ENCODE peak calls at places on chromosomes 3 and 15, in five cellular contexts. One of them, this sample, is unnamed.

GRCh38 chr3:114508208-114508607 is 214.4 kb downstream of the TIGIT start:
- DNase-seq in fibroblast of lung: no peak
- DNase-seq in neuronal stem cell: no peak
- DNase-seq in PC-3: no peak
- DNase-seq in GM23338: no peak
- DNase-seq in this sample: no peak

GRCh38 chr3:56131976-56132590 is 336.2 kb downstream of the ERC2 start:
- DNase-seq in neuronal stem cell: no peak
- DNase-seq in PC-3: peak; percentile 96
- DNase-seq in fibroblast of lung: peak; percentile 94
- DNase-seq in GM23338: peak; percentile 28
- DNase-seq in this sample: peak; percentile 94

GRCh38 chr3:78976200-78976599 is 791.6 kb downstream of the ROBO1 start:
- DNase-seq in neuronal stem cell: no peak
- DNase-seq in PC-3: no peak
- DNase-seq in GM23338: no peak
- DNase-seq in fibroblast of lung: no peak
- DNase-seq in this sample: no peak

GRCh38 chr3:72347819-72348319 is 500.4 kb downstream of the SHQ1 start:
- DNase-seq in GM23338: peak; percentile 76
- DNase-seq in PC-3: peak; percentile 55
- DNase-seq in neuronal stem cell: no peak
- DNase-seq in fibroblast of lung: peak; percentile 91
- DNase-seq in this sample: peak; percentile 43

GRCh38 chr15:69703495-69704187 is 251.0 kb downstream of the RPLP1 start:
- DNase-seq in GM23338: no peak
- DNase-seq in neuronal stem cell: no peak
- DNase-seq in fibroblast of lung: no peak
- DNase-seq in PC-3: no peak
- DNase-seq in this sample: no peak

GRCh38 chr15:60520041-60520824 is 41.3 kb upstream of the ICE2 start:
- DNase-seq in neuronal stem cell: no peak
- DNase-seq in fibroblast of lung: no peak
- DNase-seq in PC-3: peak; percentile 93
- DNase-seq in GM23338: peak; percentile 21
- DNase-seq in this sample: peak; percentile 40

GRCh38 chr15:91939432-91939831 is 85.9 kb downstream of the SLCO3A1 start:
- DNase-seq in neuronal stem cell: no peak
- DNase-seq in PC-3: no peak
- DNase-seq in fibroblast of lung: no peak
- DNase-seq in GM23338: no peak
- DNase-seq in this sample: no peak

GRCh38 chr3:108410531-108410984 is 99.8 kb downstream of the MYH15 start:
- DNase-seq in fibroblast of lung: no peak
- DNase-seq in neuronal stem cell: no peak
- DNase-seq in PC-3: no peak
- DNase-seq in GM23338: no peak
- DNase-seq in this sample: no peak

GRCh38 chr3:27577504-27577903 is 93.3 kb upstream of the SLC4A7 start:
- DNase-seq in GM23338: no peak
- DNase-seq in PC-3: no peak
- DNase-seq in neuronal stem cell: no peak
- DNase-seq in fibroblast of lung: no peak
- DNase-seq in this sample: no peak

GRCh38 chr15:51260262-51260661 is 78.1 kb downstream of the CYP19A1 start:
- DNase-seq in PC-3: no peak
- DNase-seq in fibroblast of lung: no peak
- DNase-seq in neuronal stem cell: no peak
- DNase-seq in GM23338: no peak
- DNase-seq in this sample: peak; percentile 88

GRCh38 chr3:195770081-195770840 is 41.5 kb downstream of the MUC4 start:
- DNase-seq in GM23338: no peak
- DNase-seq in PC-3: no peak
- DNase-seq in fibroblast of lung: no peak
- DNase-seq in neuronal stem cell: no peak
- DNase-seq in this sample: no peak

GRCh38 chr15:56824174-56824573 is 90.9 kb upstream of the ZNF280D start:
- DNase-seq in fibroblast of lung: peak; percentile 43
- DNase-seq in neuronal stem cell: no peak
- DNase-seq in PC-3: no peak
- DNase-seq in GM23338: no peak
- DNase-seq in this sample: no peak

GRCh38 chr15:82021992-82022391 is 23.8 kb downstream of the MEX3B start:
- DNase-seq in GM23338: no peak
- DNase-seq in PC-3: no peak
- DNase-seq in neuronal stem cell: no peak
- DNase-seq in fibroblast of lung: peak; percentile 65
- DNase-seq in this sample: no peak

GRCh38 chr15:56298723-56299122 is 55.0 kb upstream of the RFX7 start:
- DNase-seq in fibroblast of lung: no peak
- DNase-seq in GM23338: no peak
- DNase-seq in PC-3: no peak
- DNase-seq in neuronal stem cell: no peak
- DNase-seq in this sample: no peak

GRCh38 chr3:64505419-64505818 is 182.4 kb downstream of the ADAMTS9 start:
- DNase-seq in neuronal stem cell: no peak
- DNase-seq in GM23338: no peak
- DNase-seq in fibroblast of lung: no peak
- DNase-seq in PC-3: no peak
- DNase-seq in this sample: no peak

GRCh38 chr3:37599186-37599585 is 262.5 kb upstream of the CTDSPL start:
- DNase-seq in fibroblast of lung: no peak
- DNase-seq in GM23338: no peak
- DNase-seq in PC-3: no peak
- DNase-seq in neuronal stem cell: no peak
- DNase-seq in this sample: no peak

GRCh38 chr15:33547876-33548275 is 237.1 kb downstream of the RYR3 start:
- DNase-seq in GM23338: peak; percentile 86
- DNase-seq in PC-3: peak; percentile 63
- DNase-seq in neuronal stem cell: peak; percentile 58
- DNase-seq in fibroblast of lung: peak; percentile 45
- DNase-seq in this sample: peak; percentile 40

GRCh38 chr3:72820405-72820804 is 27.8 kb downstream of the SHQ1 start:
- DNase-seq in fibroblast of lung: peak; percentile 76
- DNase-seq in PC-3: peak; percentile 77
- DNase-seq in neuronal stem cell: no peak
- DNase-seq in GM23338: no peak
- DNase-seq in this sample: peak; percentile 69

GRCh38 chr3:23633261-23633960 is 172.3 kb upstream of the UBE2E1 start:
- DNase-seq in PC-3: no peak
- DNase-seq in GM23338: no peak
- DNase-seq in neuronal stem cell: no peak
- DNase-seq in fibroblast of lung: no peak
- DNase-seq in this sample: no peak

GRCh38 chr15:77021803-77022381 is 27.0 kb downstream of the PSTPIP1 start:
- DNase-seq in fibroblast of lung: peak; percentile 24
- DNase-seq in neuronal stem cell: no peak
- DNase-seq in GM23338: no peak
- DNase-seq in PC-3: peak; percentile 25
- DNase-seq in this sample: peak; percentile 70

GRCh38 chr3:126811530-126811929 is 107.5 kb downstream of the CHCHD6 start:
- DNase-seq in PC-3: peak; percentile 38
- DNase-seq in fibroblast of lung: peak; percentile 20
- DNase-seq in neuronal stem cell: no peak
- DNase-seq in GM23338: no peak
- DNase-seq in this sample: peak; percentile 68

GRCh38 chr3:27993061-27993460 is 248.4 kb upstream of the CMC1 start:
- DNase-seq in neuronal stem cell: peak; percentile 65
- DNase-seq in GM23338: no peak
- DNase-seq in PC-3: no peak
- DNase-seq in fibroblast of lung: no peak
- DNase-seq in this sample: no peak

GRCh38 chr3:57128863-57129602 is 36.1 kb downstream of the IL17RD start:
- DNase-seq in neuronal stem cell: no peak
- DNase-seq in fibroblast of lung: no peak
- DNase-seq in GM23338: peak; percentile 67
- DNase-seq in PC-3: no peak
- DNase-seq in this sample: peak; percentile 37

GRCh38 chr3:14405886-14406238 is 3.5 kb downstream of the SLC6A6 start:
- DNase-seq in GM23338: no peak
- DNase-seq in PC-3: peak; percentile 37
- DNase-seq in neuronal stem cell: no peak
- DNase-seq in fibroblast of lung: no peak
- DNase-seq in this sample: no peak

GRCh38 chr3:150469031-150469930 is 61.2 kb downstream of the TSC22D2 start:
- DNase-seq in PC-3: peak; percentile 98
- DNase-seq in GM23338: no peak
- DNase-seq in neuronal stem cell: no peak
- DNase-seq in fibroblast of lung: peak; percentile 77
- DNase-seq in this sample: peak; percentile 98

GRCh38 chr15:49036650-49037545 is 9.3 kb downstream of the SECISBP2L start:
- DNase-seq in neuronal stem cell: no peak
- DNase-seq in PC-3: peak; percentile 76
- DNase-seq in GM23338: no peak
- DNase-seq in fibroblast of lung: peak; percentile 62
- DNase-seq in this sample: peak; percentile 64

GRCh38 chr3:129346690-129347440 is 68.2 kb downstream of the HMCES start:
- DNase-seq in GM23338: no peak
- DNase-seq in PC-3: no peak
- DNase-seq in neuronal stem cell: no peak
- DNase-seq in fibroblast of lung: peak; percentile 10
- DNase-seq in this sample: no peak
- H2AFZ ChIP-seq in GM23338: no peak overlapping the region
- H2AFZ ChIP-seq in PC-3: no peak overlapping the region
- H2AFZ ChIP-seq in neuronal stem cell: peak overlapping the region; percentile 63
- H2AFZ ChIP-seq in fibroblast of lung: no peak overlapping the region
- H2AFZ ChIP-seq in this sample: no peak overlapping the region

DNA sequence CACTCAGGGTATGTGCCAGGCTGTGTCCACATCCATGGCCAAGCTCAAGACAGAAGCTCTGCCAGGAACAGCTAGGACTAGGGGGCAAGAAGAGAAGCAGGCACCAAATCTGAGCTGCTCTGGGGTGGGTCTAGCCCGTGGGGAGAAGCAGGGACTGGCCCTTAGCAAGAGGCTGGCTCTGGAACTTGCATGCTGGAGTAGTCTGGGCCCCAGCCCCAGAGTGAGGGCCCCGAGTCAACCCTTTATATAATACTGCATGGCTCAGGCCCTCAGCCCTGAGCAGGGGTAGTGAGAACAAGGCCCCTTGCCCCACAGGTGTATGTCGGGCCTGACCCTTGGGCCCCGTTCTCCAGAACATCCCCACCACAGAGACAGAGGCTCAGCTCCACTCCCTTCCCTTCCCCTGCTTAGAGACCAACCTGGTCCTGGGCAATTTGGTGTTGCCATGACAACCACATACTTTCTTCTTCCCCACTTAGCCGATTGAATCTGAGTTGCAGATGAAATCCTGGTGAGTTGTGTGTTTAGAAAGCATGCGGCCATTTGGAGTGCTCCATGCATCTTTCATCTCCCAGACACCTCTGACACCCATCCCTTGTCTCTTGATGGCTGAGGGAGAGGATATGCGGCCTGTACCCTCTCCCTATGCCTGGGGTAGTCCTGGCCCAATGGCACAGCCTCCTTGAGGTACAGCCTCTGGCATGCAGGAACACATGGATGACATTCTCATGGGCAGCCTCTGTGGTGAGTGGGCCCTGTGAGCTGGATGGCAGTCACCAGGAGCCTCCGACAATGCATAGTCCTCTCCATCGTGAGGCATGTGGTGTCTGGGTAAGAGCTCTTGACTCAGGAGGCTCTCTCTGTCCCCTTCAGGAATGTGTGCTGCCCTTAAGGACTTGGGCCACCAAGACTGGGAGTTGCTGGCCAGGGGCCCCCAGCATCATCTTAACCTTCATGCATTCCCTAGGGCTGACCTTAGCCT is 29.2 kb upstream of the SFMBT1 start:
- DNase-seq in GM23338: peak; percentile 39
- DNase-seq in fibroblast of lung: no peak
- DNase-seq in neuronal stem cell: no peak
- DNase-seq in PC-3: no peak
- DNase-seq in this sample: no peak
- H2AFZ ChIP-seq in GM23338: no peak overlapping the region
- H2AFZ ChIP-seq in fibroblast of lung: no peak overlapping the region
- H2AFZ ChIP-seq in neuronal stem cell: no peak overlapping the region
- H2AFZ ChIP-seq in PC-3: no peak overlapping the region
- H2AFZ ChIP-seq in this sample: no peak overlapping the region

GRCh38 chr15:63020128-63020527 is 22.4 kb upstream of the TPM1 start:
- DNase-seq in PC-3: no peak
- DNase-seq in GM23338: no peak
- DNase-seq in neuronal stem cell: no peak
- DNase-seq in fibroblast of lung: no peak
- DNase-seq in this sample: no peak

GRCh38 chr15:63019539-63020109 is 22.9 kb upstream of the TPM1 start:
- DNase-seq in GM23338: peak; percentile 77
- DNase-seq in PC-3: peak; percentile 97
- DNase-seq in fibroblast of lung: peak; percentile 84
- DNase-seq in neuronal stem cell: no peak
- DNase-seq in this sample: peak; percentile 71

GRCh38 chr15:63021031-63021430 is 21.5 kb upstream of the TPM1 start:
- DNase-seq in fibroblast of lung: no peak
- DNase-seq in GM23338: no peak
- DNase-seq in PC-3: no peak
- DNase-seq in neuronal stem cell: no peak
- DNase-seq in this sample: no peak

GRCh38 chr15:63016234-63016633 is 26.3 kb upstream of the TPM1 start:
- DNase-seq in fibroblast of lung: peak; percentile 15
- DNase-seq in neuronal stem cell: no peak
- DNase-seq in PC-3: no peak
- DNase-seq in GM23338: no peak
- DNase-seq in this sample: no peak

GRCh38 chr15:63018639-63019038 is 23.9 kb upstream of the TPM1 start:
- DNase-seq in PC-3: peak; percentile 45
- DNase-seq in fibroblast of lung: peak; percentile 45
- DNase-seq in neuronal stem cell: no peak
- DNase-seq in GM23338: no peak
- DNase-seq in this sample: peak; percentile 83
- H2AFZ ChIP-seq in PC-3: no peak overlapping the region
- H2AFZ ChIP-seq in fibroblast of lung: no peak overlapping the region
- H2AFZ ChIP-seq in neuronal stem cell: no peak overlapping the region
- H2AFZ ChIP-seq in GM23338: no peak overlapping the region
- H2AFZ ChIP-seq in this sample: no peak overlapping the region

DNA sequence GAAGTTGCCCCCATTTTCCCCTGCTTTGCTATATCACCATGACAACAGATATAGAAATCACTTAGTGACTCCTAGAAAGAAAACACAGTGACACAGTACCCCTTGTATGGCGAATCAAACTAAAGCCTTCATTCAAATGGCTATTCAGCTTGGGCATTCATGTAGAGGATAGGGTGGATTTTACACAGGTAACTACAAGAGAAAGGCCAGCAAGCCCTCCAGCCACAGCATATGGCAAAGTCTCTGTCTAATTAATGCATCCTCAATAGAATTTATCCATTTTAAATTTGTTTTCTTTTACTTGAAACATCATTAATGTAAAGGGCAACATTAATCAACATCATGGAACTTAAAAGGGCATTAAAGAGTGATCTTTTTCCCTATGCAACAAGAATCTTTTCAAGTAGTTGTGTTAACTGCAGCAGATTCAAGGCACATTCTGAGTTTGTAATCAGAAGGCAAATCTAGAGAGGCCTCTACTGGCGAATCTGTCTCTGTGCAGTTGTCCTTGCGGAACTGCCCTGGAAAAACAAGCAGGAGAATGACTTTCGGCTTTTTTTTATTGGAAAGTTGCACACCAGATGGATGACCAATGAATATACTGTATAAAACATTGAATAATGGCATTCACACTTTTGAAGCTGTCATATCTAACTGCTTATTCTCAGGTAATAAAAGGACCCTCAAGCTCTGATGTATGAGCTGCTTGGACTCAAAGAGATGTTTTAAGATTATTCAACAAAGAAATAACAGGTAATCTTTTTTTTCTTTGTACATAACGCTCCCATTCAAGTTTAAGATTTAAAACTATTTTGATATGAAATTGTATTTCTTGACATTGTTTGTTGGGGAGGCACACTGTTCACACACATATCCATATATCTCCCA is 621.6 kb upstream of the AGTR1 start:
- DNase-seq in neuronal stem cell: peak; percentile 45
- DNase-seq in PC-3: peak; percentile 57
- DNase-seq in GM23338: peak; percentile 74
- DNase-seq in fibroblast of lung: peak; percentile 77
- DNase-seq in this sample: peak; percentile 77
- H2AFZ ChIP-seq in neuronal stem cell: peak overlapping the region; percentile 1
- H2AFZ ChIP-seq in PC-3: no peak overlapping the region
- H2AFZ ChIP-seq in GM23338: no peak overlapping the region
- H2AFZ ChIP-seq in fibroblast of lung: no peak overlapping the region
- H2AFZ ChIP-seq in this sample: no peak overlapping the region

This sample was measured in GM23248.